ENCODE peak calls at places on chromosomes 4 and X, in five cellular contexts. T is AG04450; N is psoas muscle; I is effector memory CD4-positive, alpha-beta T cell; A is suprapubic skin. W is an unnamed sample.

GRCh38 chrX:154727418-154728323 is 23.2 kb downstream of the GAB3 start:
- DNase-seq in T (no peak), N (peak; percentile 67), I (no peak), A (peak; percentile 73), W (peak; percentile 73)

GRCh38 chrX:122913764-122914163 is 270.3 kb upstream of the GRIA3 start:
- DNase-seq in T (no peak), N (no peak), I (no peak), A (no peak), W (no peak)

GRCh38 chr4:10096201-10096975 is 20.2 kb downstream of the WDR1 start:
- DNase-seq in T (peak; percentile 80), N (peak; percentile 69), I (peak; percentile 52), A (no peak), W (peak; percentile 91)

GRCh38 chr4:124943145-124943889 is 230.8 kb upstream of the ANKRD50 start:
- DNase-seq in T (no peak), N (no peak), I (no peak), A (no peak), W (no peak)

GRCh38 chr4:149102765-149103164 is 660.6 kb upstream of the NR3C2 start:
- DNase-seq in T (no peak), N (no peak), I (no peak), A (no peak), W (no peak)

GRCh38 chr4:183541081-183542045 is 36.5 kb downstream of the ING2 start:
- DNase-seq in T (peak; percentile 8), N (no peak), I (no peak), A (no peak), W (no peak)

GRCh38 chr4:25654971-25655963 is at the start of gene SLC34A2:
- DNase-seq in T (no peak), N (no peak), I (no peak), A (no peak), W (no peak)

GRCh38 chr4:77072195-77072753 is 3.5 kb downstream of the CCNI start:
- DNase-seq in T (no peak), N (no peak), I (peak; percentile 52), A (no peak), W (no peak)

GRCh38 chr4:173960398-173960797 is 323.1 kb downstream of the FBXO8 start:
- DNase-seq in T (no peak), N (no peak), I (no peak), A (no peak), W (no peak)

GRCh38 chr4:8115916-8116315 is 42.7 kb downstream of the ABLIM2 start:
- DNase-seq in T (no peak), N (peak; percentile 12), I (no peak), A (no peak), W (no peak)

GRCh38 chr4:128776794-128777216 is 32.7 kb upstream of the JADE1 start:
- DNase-seq in T (peak; percentile 82), N (peak; percentile 63), I (no peak), A (no peak), W (peak; percentile 93)

GRCh38 chr4:15779789-15780188 is 1.7 kb downstream of the CD38 start:
- DNase-seq in T (no peak), N (no peak), I (no peak), A (no peak), W (no peak)

GRCh38 chr4:143555676-143556075 is 42.2 kb downstream of the SMARCA5 start:
- DNase-seq in T (no peak), N (no peak), I (no peak), A (no peak), W (no peak)

GRCh38 chr4:143558286-143558685 is 44.8 kb downstream of the SMARCA5 start:
- DNase-seq in T (no peak), N (no peak), I (no peak), A (no peak), W (no peak)

GRCh38 chr4:143559757-143560147 is 46.2 kb downstream of the SMARCA5 start:
- DNase-seq in T (no peak), N (no peak), I (peak; percentile 24), A (no peak), W (no peak)

GRCh38 chr4:143554728-143555597 is 41.5 kb downstream of the SMARCA5 start:
- DNase-seq in T (no peak), N (no peak), I (no peak), A (no peak), W (no peak)

GRCh38 chr4:143558823-143559756 is 45.6 kb downstream of the SMARCA5 start:
- DNase-seq in T (no peak), N (peak; percentile 55), I (peak; percentile 70), A (peak; percentile 70), W (peak; percentile 11)
- H3K4me3 ChIP-seq in T (peak overlapping the region; percentile 60), N (peak overlapping the region; percentile 72), I (peak overlapping the region; percentile 71), A (peak overlapping the region; percentile 56), W (peak overlapping the region; percentile 22)

GRCh38 chrX:151174581-151175282 is 1.7 kb upstream of the GPR50 start:
- DNase-seq in T (no peak), N (no peak), I (no peak), A (no peak), W (no peak)
- H3K4me3 ChIP-seq in T (no peak overlapping the region), N (no peak overlapping the region), I (no peak overlapping the region), A (no peak overlapping the region), W (no peak overlapping the region)

GRCh38 chr4:188455353-188455752 is 316.1 kb downstream of the TRIML1 start:
- DNase-seq in T (no peak), N (no peak), I (no peak), A (no peak), W (no peak)
- H3K4me3 ChIP-seq in T (no peak overlapping the region), N (no peak overlapping the region), I (no peak overlapping the region), A (no peak overlapping the region), W (no peak overlapping the region)

GRCh38 chr4:98298022-98298421 is 36.8 kb downstream of the RAP1GDS1 start:
- DNase-seq in T (no peak), N (no peak), I (no peak), A (no peak), W (no peak)
- H3K4me3 ChIP-seq in T (no peak overlapping the region), N (no peak overlapping the region), I (no peak overlapping the region), A (no peak overlapping the region), W (no peak overlapping the region)

GRCh38 chr4:153075836-153076235 is 128.4 kb upstream of the TRIM2 start:
- DNase-seq in T (no peak), N (no peak), I (no peak), A (no peak), W (no peak)

GRCh38 chr4:153072661-153073060 is 131.6 kb upstream of the TRIM2 start:
- DNase-seq in T (no peak), N (no peak), I (no peak), A (no peak), W (no peak)

GRCh38 chr4:153074501-153075255 is 129.6 kb upstream of the TRIM2 start:
- DNase-seq in T (no peak), N (no peak), I (no peak), A (no peak), W (no peak)

GRCh38 chr4:153076861-153077260 is 127.4 kb upstream of the TRIM2 start:
- DNase-seq in T (no peak), N (no peak), I (no peak), A (no peak), W (no peak)

GRCh38 chr4:153075256-153075630 is 129.0 kb upstream of the TRIM2 start:
- DNase-seq in T (no peak), N (no peak), I (no peak), A (no peak), W (no peak)
- H3K4me3 ChIP-seq in T (no peak overlapping the region), N (no peak overlapping the region), I (no peak overlapping the region), A (no peak overlapping the region), W (no peak overlapping the region)

GRCh38 chr4:112889199-112889598 is 160.3 kb upstream of the ANK2 start:
- DNase-seq in T (no peak), N (no peak), I (no peak), A (no peak), W (no peak)

GRCh38 chr4:112888617-112889016 is 160.8 kb upstream of the ANK2 start:
- DNase-seq in T (no peak), N (no peak), I (no peak), A (no peak), W (no peak)

GRCh38 chr4:112885897-112886296 is 163.6 kb upstream of the ANK2 start:
- DNase-seq in T (no peak), N (no peak), I (no peak), A (no peak), W (no peak)

GRCh38 chr4:112894480-112894879 is 155.0 kb upstream of the ANK2 start:
- DNase-seq in T (no peak), N (no peak), I (no peak), A (no peak), W (no peak)

DNA sequence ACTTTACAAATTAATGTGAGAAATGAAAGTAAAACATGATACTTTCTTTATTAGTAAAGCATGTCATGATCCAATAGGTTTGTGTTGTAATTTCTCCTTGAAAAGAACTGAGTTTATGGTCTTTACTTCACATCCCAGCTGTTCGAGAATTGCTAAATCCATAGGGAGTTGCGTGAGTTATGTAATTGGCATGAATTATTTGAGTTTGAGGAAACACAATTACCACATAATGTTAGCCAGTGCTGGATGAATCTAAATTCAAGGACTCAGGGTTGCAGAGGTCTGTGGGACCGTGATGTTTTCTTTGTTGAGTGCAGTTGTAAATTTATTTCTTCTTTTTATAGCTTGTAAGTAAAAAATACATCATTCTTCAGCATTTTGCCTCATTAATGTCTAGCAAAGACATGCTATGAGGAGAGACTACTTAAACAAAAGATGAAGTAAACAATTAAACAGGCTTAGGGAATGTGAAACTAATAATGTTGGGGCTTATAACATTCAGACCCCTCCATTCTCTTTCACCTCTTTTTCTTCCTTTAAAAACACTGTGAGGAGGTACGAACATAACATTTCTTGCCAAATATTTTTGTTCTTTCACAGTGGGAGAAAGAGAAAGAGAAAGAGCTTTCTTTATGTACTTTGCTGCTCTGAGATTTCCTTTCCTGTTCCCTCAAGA is 159.7 kb upstream of the ANK2 start:
- DNase-seq in T (no peak), N (no peak), I (no peak), A (no peak), W (no peak)
- H3K4me3 ChIP-seq in T (no peak overlapping the region), N (peak overlapping the region; percentile 22), I (no peak overlapping the region), A (peak overlapping the region; percentile 22), W (peak overlapping the region; percentile 25)

DNA sequence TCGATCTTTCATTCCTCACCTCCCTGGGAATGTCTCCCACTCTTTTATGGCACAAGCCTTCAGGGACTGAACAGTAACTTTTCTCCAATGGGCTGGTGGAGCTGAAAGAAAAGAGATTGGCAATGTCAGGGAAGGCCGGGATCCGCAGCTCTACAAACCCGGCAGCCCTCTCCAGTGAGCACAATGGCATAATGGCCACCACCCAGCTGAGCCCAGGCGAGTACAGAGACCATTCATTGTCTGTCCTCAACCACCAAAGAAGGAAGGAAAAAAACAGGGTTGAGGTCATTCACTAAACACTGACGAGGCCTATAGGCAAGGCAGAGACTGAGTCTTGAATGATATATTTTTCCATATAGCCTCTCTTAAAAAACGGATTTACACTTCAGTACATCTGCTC is 3.6 kb downstream of the GEMIN8 start:
- DNase-seq in T (no peak), N (no peak), I (no peak), A (no peak), W (no peak)
- H3K4me3 ChIP-seq in T (no peak overlapping the region), N (no peak overlapping the region), I (no peak overlapping the region), A (no peak overlapping the region), W (no peak overlapping the region)

DNA sequence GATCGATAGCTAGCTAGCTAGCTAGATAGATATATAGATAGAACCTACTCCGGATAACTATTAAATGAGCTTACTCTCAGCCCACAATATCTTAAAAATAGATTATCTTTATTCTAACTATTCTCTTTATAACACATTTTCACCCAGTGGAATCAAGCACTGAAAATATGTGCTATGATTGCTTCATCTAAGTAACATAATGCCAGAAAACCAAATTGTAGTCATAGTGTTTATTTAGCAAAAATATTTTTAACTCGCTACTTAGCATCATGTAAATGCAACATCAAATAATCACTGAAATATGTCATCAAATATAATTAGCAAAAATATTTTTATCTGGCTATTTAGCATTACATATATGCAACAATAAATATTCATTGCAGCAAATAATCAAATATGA is 1.5 kb downstream of the TMEM156 start:
- DNase-seq in T (no peak), N (no peak), I (no peak), A (no peak), W (no peak)
- H3K4me3 ChIP-seq in T (no peak overlapping the region), N (no peak overlapping the region), I (peak overlapping the region; percentile 53), A (no peak overlapping the region), W (peak overlapping the region; percentile 22)

W was measured in MG63.